ENCODE peak calls at places on chromosomes 16 and 17, in four cellular contexts. U, B, K and Y are unnamed samples.

GRCh38 chr17:3027786-3028532 is 35.4 kb downstream of the OR1D5 start:
- DNase-seq in K (no peak), B (peak), U (no peak), Y (no peak)

GRCh38 chr16:19898924-19899604 is 14.4 kb upstream of the GPRC5B start:
- DNase-seq in B (peak), K (no peak), U (peak), Y (no peak)

GRCh38 chr17:43720311-43721060 is 38.1 kb downstream of the SOST start:
- DNase-seq in B (peak), K (peak), U (peak), Y (no peak)

GRCh38 chr17:13957636-13958035 is 111.7 kb upstream of the COX10 start:
- DNase-seq in B (no peak), K (peak), U (no peak), Y (no peak)

GRCh38 chr16:85151603-85152413 is 39.5 kb upstream of the CIBAR2 start:
- DNase-seq in K (peak), B (peak), U (no peak), Y (no peak)

GRCh38 chr16:79715088-79715487 is 114.6 kb upstream of the MAF start:
- DNase-seq in U (no peak), K (no peak), B (no peak), Y (no peak)

GRCh38 chr16:2715064-2715463 is 5.0 kb downstream of the PRSS27 start:
- DNase-seq in K (no peak), U (no peak), B (no peak), Y (no peak)

GRCh38 chr16:78437352-78437968 is 338.0 kb downstream of the WWOX start:
- DNase-seq in K (no peak), U (peak), B (no peak), Y (no peak)

GRCh38 chr16:24001706-24002105 is 165.9 kb downstream of the PRKCB start:
- DNase-seq in K (no peak), U (no peak), B (no peak), Y (no peak)

GRCh38 chr17:7004398-7005253 is 7.8 kb upstream of the RNASEK start:
- DNase-seq in U (peak), K (no peak), B (no peak), Y (peak)

GRCh38 chr16:85788819-85789218 is 10.5 kb downstream of the EMC8 start:
- DNase-seq in K (no peak), U (no peak), B (no peak), Y (no peak)

GRCh38 chr16:14015948-14016347 is 55.2 kb upstream of the MRTFB start:
- DNase-seq in K (peak), U (no peak), B (no peak), Y (no peak)

GRCh38 chr17:49616086-49616485 is 40.4 kb downstream of the NXPH3 start:
- DNase-seq in B (no peak), K (no peak), U (peak), Y (no peak)

GRCh38 chr16:77556203-77556602 is 121.4 kb upstream of the ADAMTS18 start:
- DNase-seq in K (peak), B (no peak), U (peak), Y (no peak)

GRCh38 chr17:3773511-3773910 is 27.5 kb downstream of the ITGAE start:
- DNase-seq in U (no peak), B (peak), K (peak), Y (no peak)

GRCh38 chr17:8075081-8075480 is 12.4 kb downstream of the ALOX12B start:
- DNase-seq in B (peak), U (no peak), K (no peak), Y (no peak)

DNA sequence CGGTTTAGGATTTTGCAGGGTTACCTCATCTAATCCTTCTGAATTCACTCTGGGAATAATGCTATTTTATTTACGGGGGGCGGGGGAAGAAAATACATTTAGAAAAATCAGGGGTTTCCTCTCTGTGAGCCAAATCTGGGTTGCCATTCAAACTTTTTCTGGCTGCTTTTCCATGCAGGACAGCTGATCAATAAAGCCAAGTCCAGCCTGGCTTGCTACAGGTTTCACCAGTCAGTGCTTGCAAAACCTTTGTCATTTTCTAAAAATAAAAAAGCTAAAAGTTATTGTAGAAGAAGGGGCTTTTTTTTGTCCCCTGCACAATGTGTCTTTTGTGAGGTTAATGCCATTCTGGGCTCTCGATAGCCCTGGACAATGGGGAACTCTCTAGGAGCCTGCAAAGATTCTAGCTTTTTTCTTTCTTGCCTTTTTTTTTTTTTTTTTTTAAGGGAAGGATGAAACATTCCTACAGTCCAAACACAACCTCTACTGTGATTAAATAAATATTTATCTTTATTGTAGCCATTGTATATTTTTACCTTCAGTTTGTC is 13.1 kb upstream of the ZFHX3 start:
- DNase-seq in B (no peak), K (no peak), U (peak), Y (no peak)
- H3K9ac ChIP-seq in B (no peak), K (peak), U (no peak), Y (no peak)

GRCh38 chr17:75394332-75394918 is 11.1 kb downstream of the GRB2 start:
- DNase-seq in U (no peak), K (no peak), B (no peak), Y (no peak)

GRCh38 chr17:75390982-75391381 is 14.5 kb downstream of the GRB2 start:
- DNase-seq in K (peak), U (no peak), B (no peak), Y (no peak)

GRCh38 chr17:75396025-75396424 is 9.5 kb downstream of the GRB2 start:
- DNase-seq in B (no peak), U (no peak), K (no peak), Y (no peak)

GRCh38 chr17:75393523-75394331 is 11.8 kb downstream of the GRB2 start:
- DNase-seq in K (peak), U (peak), B (peak), Y (peak)

DNA sequence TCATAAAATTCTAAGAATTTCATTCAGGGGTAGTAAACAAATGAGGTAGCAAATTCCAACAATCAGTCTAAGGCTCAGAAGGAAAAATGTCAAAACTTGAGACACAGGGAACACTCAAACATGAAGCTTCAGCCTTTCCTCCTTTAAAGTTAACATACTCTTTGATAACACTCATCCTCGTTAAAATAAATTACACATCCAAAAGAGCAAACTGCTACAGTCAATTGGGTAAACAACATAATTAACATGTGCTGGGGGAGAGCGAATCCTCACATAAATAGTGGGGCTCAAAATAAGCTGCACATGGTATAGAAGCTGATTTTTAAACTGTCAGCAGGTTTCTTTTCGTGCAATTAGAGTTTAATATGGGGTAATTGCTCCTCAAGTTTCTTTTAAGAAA is 12.9 kb downstream of the GRB2 start:
- DNase-seq in U (no peak), B (no peak), K (no peak), Y (no peak)
- H3K9ac ChIP-seq in U (peak), B (no peak), K (peak), Y (peak)

DNA sequence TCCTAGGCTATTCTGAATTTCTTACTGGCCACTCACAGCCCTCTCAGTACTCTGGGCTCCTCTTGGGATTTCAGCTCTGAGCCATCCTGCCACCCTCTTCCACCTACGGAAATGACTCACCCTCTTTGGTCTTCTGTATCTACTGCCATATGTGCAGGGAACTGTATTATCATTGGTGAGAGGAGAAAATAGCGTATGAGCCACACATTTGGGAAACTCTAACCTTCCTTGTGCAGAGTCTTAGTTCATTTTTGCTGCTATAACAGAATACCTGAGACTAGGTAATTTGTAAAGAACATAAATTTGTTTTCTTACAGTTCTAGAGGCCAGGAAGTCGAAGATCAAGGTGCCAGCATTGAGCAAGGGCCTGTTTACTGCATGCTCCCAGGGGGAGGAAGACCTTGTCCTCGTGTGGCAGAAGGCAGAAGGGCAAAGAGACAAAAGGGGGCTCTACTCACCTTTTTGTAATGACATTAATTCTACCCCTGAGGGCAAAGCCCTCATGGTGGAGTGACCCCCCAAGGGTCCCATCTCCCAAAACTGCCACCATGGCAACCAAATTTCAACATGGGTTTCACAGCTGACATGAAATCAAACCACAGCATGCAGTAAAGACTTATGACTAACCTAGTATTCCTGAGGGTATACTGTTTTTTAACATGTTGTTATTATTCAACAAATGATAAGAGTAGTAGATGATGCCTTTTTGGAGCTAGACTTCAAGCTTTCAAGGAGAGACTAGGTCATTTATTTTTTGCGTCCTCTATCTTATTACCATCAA is 191.8 kb downstream of the PRKCA start:
- DNase-seq in B (no peak), U (no peak), K (peak), Y (no peak)
- H3K9ac ChIP-seq in B (no peak), U (no peak), K (peak), Y (no peak)

DNA sequence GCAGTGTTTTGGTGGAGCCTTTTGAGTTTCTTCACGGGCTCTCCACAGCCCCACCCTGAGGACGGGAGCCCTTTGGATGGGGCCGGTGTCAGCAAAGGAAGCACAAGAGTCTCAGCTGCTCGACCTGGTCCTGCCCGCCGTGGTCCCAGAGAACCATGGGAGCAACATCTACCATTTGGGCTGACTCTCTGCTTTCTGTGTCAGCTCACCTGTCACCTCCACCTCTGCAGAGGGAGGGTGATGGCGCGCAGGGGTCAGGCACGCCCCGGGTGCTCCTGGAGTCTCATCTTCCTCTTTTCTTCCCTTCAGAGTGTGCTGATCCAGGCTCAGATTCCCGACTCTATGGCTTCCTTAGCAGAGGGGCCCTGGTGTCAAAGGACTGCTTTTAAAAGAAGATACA is 171.7 kb downstream of the LAT start:
- DNase-seq in B (no peak), U (no peak), K (no peak), Y (no peak)
- H3K9ac ChIP-seq in B (no peak), U (no peak), K (peak), Y (no peak)

GRCh38 chr17:67241719-67242341 is 3.2 kb downstream of the HELZ start:
- DNase-seq in U (no peak), B (no peak), K (no peak), Y (no peak)
- H3K9ac ChIP-seq in U (no peak), B (no peak), K (no peak), Y (no peak)

GRCh38 chr17:78708510-78708973 is 73.5 kb downstream of the CYTH1 start:
- DNase-seq in U (peak), B (peak), K (peak), Y (peak)

GRCh38 chr17:78705071-78705470 is 77.0 kb downstream of the CYTH1 start:
- DNase-seq in B (no peak), K (no peak), U (no peak), Y (no peak)

GRCh38 chr17:78706271-78706915 is 75.7 kb downstream of the CYTH1 start:
- DNase-seq in K (peak), B (no peak), U (no peak), Y (no peak)

GRCh38 chr17:78707923-78708322 is 74.2 kb downstream of the CYTH1 start:
- DNase-seq in B (no peak), U (no peak), K (no peak), Y (no peak)

DNA sequence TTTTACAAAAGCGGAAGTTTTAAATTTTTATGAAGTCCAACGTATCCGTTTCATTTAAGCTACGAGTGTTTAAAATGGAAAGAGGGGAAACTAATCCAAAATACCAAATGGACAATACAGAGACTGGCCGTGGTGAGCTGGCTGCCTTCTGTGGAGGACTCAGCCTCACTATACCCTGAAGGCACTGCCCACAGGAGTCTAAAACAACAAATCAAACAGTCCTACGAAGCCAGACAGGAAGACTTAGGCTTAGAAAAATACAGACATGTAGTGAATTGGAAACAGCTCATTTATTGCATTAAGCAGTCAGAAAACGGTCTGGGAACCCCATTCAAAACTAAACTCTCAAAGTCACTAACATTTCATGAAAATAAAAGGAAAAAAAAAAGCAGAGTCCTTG is 75.1 kb downstream of the CYTH1 start:
- DNase-seq in U (no peak), B (no peak), K (no peak), Y (no peak)
- H3K9ac ChIP-seq in U (no peak), B (no peak), K (peak), Y (no peak)

GRCh38 chr16:9682320-9682719 is 499.9 kb downstream of the GRIN2A start:
- DNase-seq in U (peak), B (no peak), K (no peak), Y (no peak)

GRCh38 chr16:9683677-9684076 is 498.6 kb downstream of the GRIN2A start:
- DNase-seq in U (no peak), K (no peak), B (no peak), Y (no peak)

GRCh38 chr16:9680021-9680655 is 502.1 kb downstream of the GRIN2A start:
- DNase-seq in U (no peak), K (no peak), B (no peak), Y (no peak)

GRCh38 chr16:9681556-9681955 is 500.7 kb downstream of the GRIN2A start:
- DNase-seq in U (peak), B (no peak), K (no peak), Y (no peak)

GRCh38 chr16:9680968-9681367 is 501.3 kb downstream of the GRIN2A start:
- DNase-seq in K (no peak), U (no peak), B (no peak), Y (no peak)
- H3K9ac ChIP-seq in K (no peak), U (no peak), B (no peak), Y (no peak)

DNA sequence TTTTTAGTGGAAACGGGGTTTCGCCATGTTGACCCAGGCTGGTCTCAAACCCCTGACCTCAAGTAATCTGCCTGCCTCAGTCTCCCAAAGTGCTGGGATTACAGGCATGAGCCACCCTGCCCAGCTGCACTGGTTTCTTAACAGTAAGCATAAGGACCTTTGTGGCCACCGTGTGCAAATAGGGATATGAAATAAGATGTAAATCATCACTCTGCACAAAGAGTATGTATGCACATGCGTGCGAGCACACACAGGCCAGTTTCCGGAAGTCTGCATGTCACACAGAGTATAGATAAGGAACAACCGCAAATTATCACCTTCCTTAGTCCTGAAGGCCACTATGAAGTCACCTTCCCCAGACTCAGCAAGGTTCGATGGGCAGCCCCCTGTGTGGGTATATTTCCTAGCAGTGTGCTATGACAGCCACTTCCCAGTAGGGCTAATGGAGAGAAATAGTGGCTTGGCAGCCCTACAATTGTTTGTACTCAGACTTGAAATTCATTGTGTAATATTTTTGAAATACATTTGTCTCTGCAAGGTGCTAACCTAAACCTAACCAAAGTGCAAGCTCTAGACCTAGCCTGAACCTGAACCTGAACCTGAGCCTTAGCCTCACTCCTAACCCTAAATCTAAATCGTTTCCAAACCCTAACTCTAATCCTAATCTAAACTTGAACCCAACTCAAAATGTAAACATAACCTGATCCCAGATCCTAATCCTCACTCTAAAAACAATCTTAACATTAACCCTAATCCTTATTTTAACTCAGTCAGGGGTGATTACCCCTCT is 48.4 kb upstream of the SKAP1 start:
- DNase-seq in B (no peak), K (no peak), U (no peak), Y (no peak)
- H3K9ac ChIP-seq in B (no peak), K (no peak), U (no peak), Y (no peak)